ENCODE peak calls at places on chromosomes 12 and 14, in four cellular contexts. G, I, R and J are unnamed samples.
A peak's percentile ranks its signal among the peaks of the same experiment; 100 is the strongest.

GRCh38 chr12:119423285-119423684 is 88.8 kb downstream of the CCDC60 start:
- DNase-seq in G (no peak), I (peak; percentile 12), R (no peak), J (no peak)

GRCh38 chr12:111444706-111445310 is 39.1 kb downstream of the SH2B3 start:
- DNase-seq in G (peak; percentile 94), I (no peak), R (no peak), J (no peak)

GRCh38 chr12:31234955-31235867 is 90.7 kb downstream of the SINHCAF start:
- DNase-seq in G (no peak), I (peak; percentile 25), R (peak; percentile 7), J (peak; percentile 49)

GRCh38 chr12:3117628-3118027 is 40.4 kb downstream of the TSPAN9 start:
- DNase-seq in G (no peak), I (no peak), R (no peak), J (no peak)

GRCh38 chr14:29216316-29216715 is 449.7 kb downstream of the FOXG1 start:
- DNase-seq in G (no peak), I (no peak), R (no peak), J (no peak)

GRCh38 chr14:52494444-52494843 is 57.9 kb downstream of the TXNDC16 start:
- DNase-seq in G (no peak), I (no peak), R (no peak), J (no peak)

GRCh38 chr12:70069221-70069811 is 173.9 kb upstream of the CNOT2 start:
- DNase-seq in G (no peak), I (no peak), R (no peak), J (no peak)

GRCh38 chr12:91327889-91328288 is 145.3 kb upstream of the DCN start:
- DNase-seq in G (no peak), I (no peak), R (no peak), J (no peak)

GRCh38 chr14:102993523-102993922 is 63.8 kb downstream of the CDC42BPB start:
- DNase-seq in G (no peak), I (no peak), R (peak; percentile 4), J (peak; percentile 85)

GRCh38 chr12:29782821-29783772 is 645 bp downstream of the TMTC1 start:
- DNase-seq in G (no peak), I (no peak), R (no peak), J (no peak)

GRCh38 chr14:24394275-24394674 is 4.5 kb upstream of the NYNRIN start:
- DNase-seq in G (no peak), I (no peak), R (no peak), J (no peak)

GRCh38 chr14:34299360-34299759 is 162.7 kb downstream of the SPTSSA start:
- DNase-seq in G (no peak), I (no peak), R (no peak), J (no peak)

GRCh38 chr14:31030406-31030805 is 4.2 kb upstream of the STRN3 start:
- DNase-seq in G (no peak), I (no peak), R (no peak), J (no peak)

GRCh38 chr12:117699575-117699974 is 269.2 kb downstream of the KSR2 start:
- DNase-seq in G (no peak), I (no peak), R (no peak), J (no peak)

GRCh38 chr14:93759781-93760307 is 28.4 kb downstream of the PRIMA1 start:
- DNase-seq in G (no peak), I (no peak), R (no peak), J (no peak)

GRCh38 chr12:104596128-104596799 is 139.5 kb downstream of the CHST11 start:
- DNase-seq in G (no peak), I (no peak), R (no peak), J (peak; percentile 28)

GRCh38 chr14:23432946-23433345 is 2.5 kb downstream of the MYH7 start:
- DNase-seq in G (no peak), I (no peak), R (no peak), J (no peak)

GRCh38 chr14:73741876-73742519 is 27.8 kb upstream of the PNMA1 start:
- DNase-seq in G (no peak), I (no peak), R (no peak), J (no peak)
- H3K4me3 ChIP-seq in G (peak overlapping the region; percentile 55), I (peak overlapping the region; percentile 2), R (peak overlapping the region; percentile 60), J (peak overlapping the region; percentile 19)

GRCh38 chr12:64650762-64651161 is 40.5 kb downstream of the RASSF3 start:
- DNase-seq in G (no peak), I (no peak), R (no peak), J (peak; percentile 79)
- TF ChIP-seq CHD4 in G (no peak), I (no peak), R (no peak), J (no peak)

GRCh38 chr14:105411985-105412767 is 7.5 kb upstream of the MTA1 start:
- DNase-seq in G (no peak), I (no peak), R (no peak), J (no peak)
- TF ChIP-seq MYC in G (no peak), I (no peak), R (no peak), J (no peak)

GRCh38 chr14:69133206-69134125 is 19.5 kb downstream of the DCAF5 start:
- DNase-seq in G (no peak), I (peak; percentile 53), R (no peak), J (peak; percentile 19)
- H3K4me3 ChIP-seq in G (no peak overlapping the region), I (no peak overlapping the region), R (no peak overlapping the region), J (no peak overlapping the region)